ENCODE peak calls at places on chromosomes 7 and 10, in five cellular contexts. U is endothelial cell; F is NCI-H1417 treated with DMSO at 0.1 percent for 48 hours; Q is activated T-helper 9 cell treated with anti-CD3 and anti-CD28 coated beads, Interleukin-2, amount 50 U/mL, for 16 hours; H is A673. K is an unnamed sample.

GRCh38 chr7:133372337-133372736 is 119.5 kb downstream of the EXOC4 start:
- DNase-seq in U (no peak), F (no peak), Q (no peak), H (no peak), K (no peak)

GRCh38 chr10:305034-305433 is 169.8 kb downstream of the ZMYND11 start:
- DNase-seq in U (no peak), F (no peak), Q (no peak), H (no peak), K (no peak)

GRCh38 chr10:49213211-49213610 is 25.0 kb upstream of the TMEM273 start:
- DNase-seq in U (no peak), F (no peak), Q (no peak), H (no peak), K (no peak)

GRCh38 chr7:12493407-12493806 is 77.1 kb upstream of the SCIN start:
- DNase-seq in U (no peak), F (no peak), Q (no peak), H (peak; percentile 14), K (no peak)

GRCh38 chr10:4008676-4009382 is 223.8 kb upstream of the KLF6 start:
- DNase-seq in U (no peak), F (no peak), Q (no peak), H (no peak), K (no peak)

GRCh38 chr7:42235734-42236133 is 1.3 kb downstream of the GLI3 start:
- DNase-seq in U (no peak), F (no peak), Q (no peak), H (peak; percentile 31), K (no peak)

GRCh38 chr10:43220971-43221418 is 45.9 kb downstream of the RASGEF1A start:
- DNase-seq in U (no peak), F (no peak), Q (no peak), H (no peak), K (no peak)

GRCh38 chr10:77526861-77527617 is 110.6 kb downstream of the KCNMA1 start:
- DNase-seq in U (no peak), F (no peak), Q (no peak), H (peak; percentile 17), K (no peak)

GRCh38 chr7:80623465-80624252 is 14.8 kb upstream of the CD36 start:
- DNase-seq in U (no peak), F (no peak), Q (no peak), H (no peak), K (peak; percentile 72)

GRCh38 chr7:146656988-146657387 is 540.4 kb downstream of the CNTNAP2 start:
- DNase-seq in U (no peak), F (no peak), Q (no peak), H (no peak), K (no peak)

GRCh38 chr7:34061175-34061574 is 155.8 kb downstream of the BMPER start:
- DNase-seq in U (no peak), F (no peak), Q (no peak), H (peak; percentile 63), K (no peak)

GRCh38 chr10:35887686-35888085 is 245.6 kb upstream of the FZD8 start:
- DNase-seq in U (no peak), F (no peak), Q (no peak), H (no peak), K (no peak)

K was measured in SK-MEL-5.